ENCODE peak calls at places on chromosomes 16 and 17, in six cellular contexts. One of them, this sample, is unnamed.

GRCh38 chr17:55527520-55528118 is 16.4 kb upstream of the SMIM36 start:
- DNase-seq in OCI-LY7: peak; percentile 48
- DNase-seq in CD4-positive, alpha-beta T cell: no peak
- DNase-seq in RWPE1: peak; percentile 24
- DNase-seq in WTC11: peak; percentile 34
- DNase-seq in pancreas: no peak
- DNase-seq in this sample: peak; percentile 58

GRCh38 chr17:66567234-66568170 is 265.1 kb downstream of the PRKCA start:
- DNase-seq in WTC11: peak; percentile 89
- DNase-seq in pancreas: peak; percentile 82
- DNase-seq in CD4-positive, alpha-beta T cell: peak; percentile 75
- DNase-seq in RWPE1: peak; percentile 63
- DNase-seq in OCI-LY7: peak; percentile 73
- DNase-seq in this sample: peak; percentile 95

GRCh38 chr16:4936991-4937781 is at the start of gene PPL:
- DNase-seq in OCI-LY7: no peak
- DNase-seq in WTC11: peak; percentile 99
- DNase-seq in pancreas: peak; percentile 95
- DNase-seq in RWPE1: peak; percentile 83
- DNase-seq in CD4-positive, alpha-beta T cell: no peak
- DNase-seq in this sample: no peak

GRCh38 chr17:51103451-51103850 is 17.2 kb downstream of the SPAG9 start:
- DNase-seq in CD4-positive, alpha-beta T cell: no peak
- DNase-seq in pancreas: no peak
- DNase-seq in OCI-LY7: no peak
- DNase-seq in RWPE1: no peak
- DNase-seq in WTC11: no peak
- DNase-seq in this sample: no peak

GRCh38 chr16:79856581-79856980 is 256.0 kb upstream of the MAF start:
- DNase-seq in OCI-LY7: no peak
- DNase-seq in WTC11: no peak
- DNase-seq in pancreas: no peak
- DNase-seq in RWPE1: no peak
- DNase-seq in CD4-positive, alpha-beta T cell: no peak
- DNase-seq in this sample: no peak

GRCh38 chr16:8941718-8942344 is 21.9 kb downstream of the USP7 start:
- DNase-seq in CD4-positive, alpha-beta T cell: no peak
- DNase-seq in pancreas: no peak
- DNase-seq in WTC11: no peak
- DNase-seq in OCI-LY7: no peak
- DNase-seq in RWPE1: no peak
- DNase-seq in this sample: no peak

GRCh38 chr17:42980766-42981397 is 517 bp downstream of the RUNDC1 start:
- DNase-seq in RWPE1: peak; percentile 65
- DNase-seq in CD4-positive, alpha-beta T cell: peak; percentile 39
- DNase-seq in OCI-LY7: peak; percentile 86
- DNase-seq in WTC11: peak; percentile 51
- DNase-seq in pancreas: peak; percentile 34
- DNase-seq in this sample: peak; percentile 43

GRCh38 chr16:15949210-15950166 is at the start of gene ABCC1:
- DNase-seq in RWPE1: peak; percentile 58
- DNase-seq in pancreas: peak; percentile 21
- DNase-seq in OCI-LY7: peak; percentile 74
- DNase-seq in WTC11: peak; percentile 24
- DNase-seq in CD4-positive, alpha-beta T cell: peak; percentile 45
- DNase-seq in this sample: no peak

GRCh38 chr17:4187076-4187475 is 44.1 kb downstream of the CYB5D2 start:
- DNase-seq in RWPE1: peak; percentile 93
- DNase-seq in WTC11: no peak
- DNase-seq in OCI-LY7: no peak
- DNase-seq in pancreas: no peak
- DNase-seq in CD4-positive, alpha-beta T cell: no peak
- DNase-seq in this sample: no peak

GRCh38 chr17:75487351-75488070 is 27.8 kb downstream of the CASKIN2 start:
- DNase-seq in CD4-positive, alpha-beta T cell: no peak
- DNase-seq in RWPE1: no peak
- DNase-seq in WTC11: no peak
- DNase-seq in OCI-LY7: peak; percentile 73
- DNase-seq in pancreas: no peak
- DNase-seq in this sample: no peak

GRCh38 chr16:83113811-83114210 is 487.0 kb downstream of the CDH13 start:
- DNase-seq in CD4-positive, alpha-beta T cell: no peak
- DNase-seq in pancreas: no peak
- DNase-seq in OCI-LY7: no peak
- DNase-seq in RWPE1: no peak
- DNase-seq in WTC11: no peak
- DNase-seq in this sample: no peak

GRCh38 chr16:65769776-65770438 is 596.6 kb upstream of the CDH5 start:
- DNase-seq in pancreas: no peak
- DNase-seq in CD4-positive, alpha-beta T cell: no peak
- DNase-seq in RWPE1: no peak
- DNase-seq in OCI-LY7: no peak
- DNase-seq in WTC11: no peak
- DNase-seq in this sample: no peak

GRCh38 chr17:16962804-16963203 is 9.1 kb downstream of the TNFRSF13B start:
- DNase-seq in OCI-LY7: no peak
- DNase-seq in pancreas: no peak
- DNase-seq in CD4-positive, alpha-beta T cell: no peak
- DNase-seq in RWPE1: no peak
- DNase-seq in WTC11: no peak
- DNase-seq in this sample: peak; percentile 26

GRCh38 chr16:1014771-1015495 is 33.4 kb downstream of the SOX8 start:
- DNase-seq in OCI-LY7: no peak
- DNase-seq in pancreas: no peak
- DNase-seq in RWPE1: no peak
- DNase-seq in CD4-positive, alpha-beta T cell: no peak
- DNase-seq in WTC11: no peak
- DNase-seq in this sample: no peak

GRCh38 chr17:34235389-34236028 is 19.6 kb upstream of the CCL2 start:
- DNase-seq in pancreas: peak; percentile 83
- DNase-seq in WTC11: no peak
- DNase-seq in OCI-LY7: no peak
- DNase-seq in CD4-positive, alpha-beta T cell: no peak
- DNase-seq in RWPE1: no peak
- DNase-seq in this sample: no peak

GRCh38 chr17:40517286-40517662 is 15.9 kb upstream of the TNS4 start:
- DNase-seq in OCI-LY7: peak; percentile 16
- DNase-seq in RWPE1: no peak
- DNase-seq in CD4-positive, alpha-beta T cell: no peak
- DNase-seq in pancreas: no peak
- DNase-seq in WTC11: no peak
- DNase-seq in this sample: no peak

GRCh38 chr17:2210726-2211125 is 92.9 kb downstream of the SMG6 start:
- DNase-seq in CD4-positive, alpha-beta T cell: no peak
- DNase-seq in OCI-LY7: no peak
- DNase-seq in RWPE1: no peak
- DNase-seq in pancreas: no peak
- DNase-seq in WTC11: no peak
- DNase-seq in this sample: no peak
- TF ChIP-seq CTCF in CD4-positive, alpha-beta T cell: no peak
- TF ChIP-seq CTCF in OCI-LY7: no peak
- TF ChIP-seq CTCF in RWPE1: no peak
- TF ChIP-seq CTCF in pancreas: no peak
- TF ChIP-seq CTCF in WTC11: no peak
- TF ChIP-seq CTCF in this sample: no peak

DNA sequence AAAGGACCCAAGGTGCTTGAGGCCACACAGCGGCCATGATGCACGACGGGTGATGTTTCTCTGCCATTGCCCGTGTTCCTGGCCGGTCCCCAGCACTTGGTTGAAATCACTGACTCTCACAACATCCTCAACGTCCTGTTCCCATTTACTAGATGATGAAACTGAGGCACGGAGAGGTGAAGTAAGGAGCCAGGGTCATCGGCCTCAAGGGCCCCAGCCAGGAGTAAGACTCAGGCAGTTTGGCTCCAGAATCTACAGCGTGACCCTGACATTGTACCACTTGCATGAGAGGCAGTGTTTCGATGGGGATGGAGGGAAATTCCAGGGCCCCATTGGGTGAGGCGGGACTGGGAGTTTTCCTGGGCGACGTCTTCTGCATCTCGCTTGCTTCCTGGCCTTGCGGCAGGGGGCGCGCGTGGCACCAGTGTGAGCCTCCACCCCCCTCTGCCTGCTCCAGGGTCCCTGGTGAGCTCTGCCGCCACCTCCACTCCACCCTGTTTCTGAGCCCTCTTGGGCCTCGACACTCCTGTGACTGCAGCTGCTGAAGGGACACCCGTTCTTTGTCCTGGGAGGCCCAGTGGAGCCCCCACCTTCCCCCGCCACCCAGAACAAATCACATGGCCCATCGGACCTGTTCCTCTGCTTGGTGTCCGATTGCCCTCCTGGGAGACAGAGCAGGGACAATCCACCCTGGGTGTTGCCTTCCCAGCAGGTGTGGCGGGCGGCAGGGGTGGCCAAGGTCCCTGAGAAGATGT is 133.0 kb upstream of the GSE1 start:
- DNase-seq in RWPE1: no peak
- DNase-seq in pancreas: peak; percentile 40
- DNase-seq in OCI-LY7: peak; percentile 76
- DNase-seq in WTC11: peak; percentile 64
- DNase-seq in CD4-positive, alpha-beta T cell: no peak
- DNase-seq in this sample: no peak
- TF ChIP-seq CTCF in RWPE1: peak; percentile 36
- TF ChIP-seq CTCF in pancreas: peak; percentile 16
- TF ChIP-seq CTCF in OCI-LY7: peak; percentile 78
- TF ChIP-seq CTCF in WTC11: no peak
- TF ChIP-seq CTCF in CD4-positive, alpha-beta T cell: no peak
- TF ChIP-seq CTCF in this sample: no peak

GRCh38 chr17:57672205-57672632 is 72.9 kb downstream of the CCDC182 start:
- DNase-seq in RWPE1: peak; percentile 36
- DNase-seq in pancreas: no peak
- DNase-seq in CD4-positive, alpha-beta T cell: no peak
- DNase-seq in OCI-LY7: peak; percentile 72
- DNase-seq in WTC11: no peak
- DNase-seq in this sample: peak; percentile 46
- TF ChIP-seq CTCF in RWPE1: peak; percentile 63
- TF ChIP-seq CTCF in pancreas: no peak
- TF ChIP-seq CTCF in CD4-positive, alpha-beta T cell: no peak
- TF ChIP-seq CTCF in OCI-LY7: peak; percentile 68
- TF ChIP-seq CTCF in WTC11: peak; percentile 10
- TF ChIP-seq CTCF in this sample: peak; percentile 75

GRCh38 chr17:9115446-9116265 is 94.3 kb downstream of the NTN1 start:
- DNase-seq in OCI-LY7: no peak
- DNase-seq in CD4-positive, alpha-beta T cell: no peak
- DNase-seq in WTC11: peak; percentile 79
- DNase-seq in RWPE1: no peak
- DNase-seq in pancreas: peak; percentile 26
- DNase-seq in this sample: peak; percentile 11
- TF ChIP-seq CTCF in OCI-LY7: no peak
- TF ChIP-seq CTCF in CD4-positive, alpha-beta T cell: peak; percentile 13
- TF ChIP-seq CTCF in WTC11: no peak
- TF ChIP-seq CTCF in RWPE1: no peak
- TF ChIP-seq CTCF in pancreas: no peak
- TF ChIP-seq CTCF in this sample: no peak

DNA sequence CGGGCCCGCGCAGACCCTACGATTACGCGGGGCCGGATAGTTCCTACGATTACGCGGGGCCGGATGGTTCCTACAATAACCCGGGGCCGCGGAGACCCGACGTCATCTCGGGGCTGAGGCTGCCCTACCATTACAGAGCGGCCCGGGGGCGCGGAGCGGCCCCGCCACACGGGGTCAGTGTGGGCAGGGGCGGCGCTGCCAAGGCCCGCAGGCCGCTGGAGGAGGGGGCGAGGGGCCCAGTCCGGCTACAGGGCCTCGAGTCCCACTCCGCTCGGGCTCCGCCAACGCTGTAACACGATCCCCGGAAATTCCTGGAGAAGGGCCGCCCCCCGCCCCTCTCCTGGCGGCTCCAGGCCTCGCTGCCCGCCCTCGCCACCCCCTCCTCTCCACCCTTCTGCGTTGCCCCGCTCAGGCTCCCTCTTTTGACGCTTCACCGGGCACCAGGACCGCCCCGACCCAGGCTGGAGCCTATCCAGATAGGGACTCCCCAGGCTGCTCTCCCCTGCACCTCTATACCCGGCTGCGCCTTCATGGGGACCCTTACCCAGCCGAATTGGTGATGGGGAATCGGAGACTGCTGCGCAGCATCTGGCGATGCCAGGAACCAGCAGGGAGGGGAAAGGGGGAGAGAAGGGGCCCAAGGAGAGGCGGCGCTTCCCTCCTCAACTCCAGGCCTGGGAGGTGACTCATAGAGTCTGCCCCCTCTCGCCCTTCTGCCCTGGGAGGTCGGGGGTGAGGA is at the start of gene RAB34:
- DNase-seq in pancreas: peak; percentile 51
- DNase-seq in CD4-positive, alpha-beta T cell: no peak
- DNase-seq in WTC11: peak; percentile 96
- DNase-seq in RWPE1: peak; percentile 66
- DNase-seq in OCI-LY7: no peak
- DNase-seq in this sample: peak; percentile 74
- TF ChIP-seq CTCF in pancreas: no peak
- TF ChIP-seq CTCF in CD4-positive, alpha-beta T cell: no peak
- TF ChIP-seq CTCF in WTC11: no peak
- TF ChIP-seq CTCF in RWPE1: peak; percentile 44
- TF ChIP-seq CTCF in OCI-LY7: no peak
- TF ChIP-seq CTCF in this sample: peak; percentile 72

GRCh38 chr16:69485816-69486215 is 61.4 kb downstream of the CYB5B start:
- DNase-seq in WTC11: no peak
- DNase-seq in RWPE1: no peak
- DNase-seq in CD4-positive, alpha-beta T cell: no peak
- DNase-seq in pancreas: no peak
- DNase-seq in OCI-LY7: no peak
- DNase-seq in this sample: peak; percentile 33

GRCh38 chr16:69485361-69485760 is 60.9 kb downstream of the CYB5B start:
- DNase-seq in WTC11: no peak
- DNase-seq in CD4-positive, alpha-beta T cell: no peak
- DNase-seq in OCI-LY7: no peak
- DNase-seq in pancreas: no peak
- DNase-seq in RWPE1: no peak
- DNase-seq in this sample: no peak

GRCh38 chr16:69482410-69482951 is 58.1 kb downstream of the CYB5B start:
- DNase-seq in RWPE1: no peak
- DNase-seq in OCI-LY7: no peak
- DNase-seq in pancreas: no peak
- DNase-seq in WTC11: no peak
- DNase-seq in CD4-positive, alpha-beta T cell: no peak
- DNase-seq in this sample: no peak

GRCh38 chr16:69481901-69482341 is 57.5 kb downstream of the CYB5B start:
- DNase-seq in CD4-positive, alpha-beta T cell: no peak
- DNase-seq in RWPE1: peak; percentile 38
- DNase-seq in pancreas: no peak
- DNase-seq in OCI-LY7: no peak
- DNase-seq in WTC11: no peak
- DNase-seq in this sample: no peak

GRCh38 chr16:69483611-69484010 is 59.2 kb downstream of the CYB5B start:
- DNase-seq in pancreas: no peak
- DNase-seq in WTC11: no peak
- DNase-seq in CD4-positive, alpha-beta T cell: no peak
- DNase-seq in OCI-LY7: no peak
- DNase-seq in RWPE1: no peak
- DNase-seq in this sample: no peak
- TF ChIP-seq CTCF in pancreas: no peak
- TF ChIP-seq CTCF in WTC11: no peak
- TF ChIP-seq CTCF in CD4-positive, alpha-beta T cell: no peak
- TF ChIP-seq CTCF in OCI-LY7: no peak
- TF ChIP-seq CTCF in RWPE1: no peak
- TF ChIP-seq CTCF in this sample: no peak

This sample was measured in HFFc6.